ENCODE peak calls at places on chromosomes 3 and 15, in six cellular contexts. H is endothelial cell of umbilical vein, W is WTC11, F is HepG2, P is HCT116, M is SK-N-SH. J is an unnamed sample.

GRCh38 chr3:10285307-10285706 is 7.4 kb downstream of the GHRL start:
- DNase-seq in H (no peak), W (no peak), F (no peak), P (no peak), M (no peak), J (no peak)

GRCh38 chr15:99230867-99231266 is 18.5 kb downstream of the TTC23 start:
- DNase-seq in H (no peak), W (no peak), F (no peak), P (no peak), M (no peak), J (no peak)

GRCh38 chr15:36501063-36501678 is 78.3 kb upstream of the CDIN1 start:
- DNase-seq in H (peak; percentile 69), W (peak; percentile 14), F (peak; percentile 74), P (peak; percentile 69), M (peak; percentile 57), J (peak; percentile 57)

GRCh38 chr15:100277087-100277855 is 64.5 kb downstream of the ADAMTS17 start:
- DNase-seq in H (no peak), W (no peak), F (no peak), P (no peak), M (peak; percentile 41), J (no peak)

GRCh38 chr3:111895079-111895478 is 36.0 kb downstream of the PHLDB2 start:
- DNase-seq in H (peak; percentile 84), W (no peak), F (peak; percentile 16), P (peak; percentile 75), M (peak; percentile 21), J (peak; percentile 12)

GRCh38 chr15:23039917-23040281 is 530 bp upstream of the TUBGCP5 start:
- DNase-seq in H (no peak), W (no peak), F (no peak), P (no peak), M (no peak), J (no peak)

GRCh38 chr3:46935168-46935858 is 41.2 kb downstream of the CCDC12 start:
- DNase-seq in H (peak; percentile 98), W (peak; percentile 62), F (peak; percentile 92), P (peak; percentile 65), M (peak; percentile 64), J (peak; percentile 72)

GRCh38 chr3:152302521-152303021 is 33.8 kb downstream of the MBNL1 start:
- DNase-seq in H (peak; percentile 24), W (no peak), F (peak; percentile 78), P (no peak), M (no peak), J (peak; percentile 67)

GRCh38 chr15:73075151-73075859 is 23.0 kb downstream of the NEO1 start:
- DNase-seq in H (no peak), W (no peak), F (no peak), P (no peak), M (no peak), J (no peak)

GRCh38 chr15:63473999-63474809 is 30.2 kb upstream of the USP3 start:
- DNase-seq in H (no peak), W (peak; percentile 55), F (peak; percentile 99), P (no peak), M (no peak), J (no peak)

GRCh38 chr3:149621218-149622005 is 36.4 kb downstream of the WWTR1 start:
- DNase-seq in H (peak; percentile 90), W (no peak), F (no peak), P (no peak), M (no peak), J (peak; percentile 40)

GRCh38 chr3:23904545-23904944 is 12.2 kb downstream of the NKIRAS1 start:
- DNase-seq in H (no peak), W (no peak), F (no peak), P (no peak), M (no peak), J (no peak)

GRCh38 chr3:196339044-196339443 is 856 bp upstream of the TM4SF19 start:
- DNase-seq in H (no peak), W (no peak), F (no peak), P (no peak), M (no peak), J (no peak)

GRCh38 chr3:124890573-124891190 is 3.5 kb upstream of the ITGB5 start:
- DNase-seq in H (no peak), W (no peak), F (no peak), P (no peak), M (no peak), J (no peak)

GRCh38 chr3:73999501-73999900 is 374.8 kb upstream of the PDZRN3 start:
- DNase-seq in H (no peak), W (no peak), F (no peak), P (no peak), M (no peak), J (no peak)

GRCh38 chr15:47711654-47712053 is 5.7 kb upstream of the SEMA6D start:
- DNase-seq in H (peak; percentile 26), W (no peak), F (peak; percentile 1), P (no peak), M (peak; percentile 38), J (peak; percentile 22)

GRCh38 chr3:66413151-66413751 is 87.6 kb downstream of the LRIG1 start:
- DNase-seq in H (no peak), W (no peak), F (no peak), P (no peak), M (no peak), J (no peak)

GRCh38 chr15:66165856-66166255 is 87.7 kb downstream of the MEGF11 start:
- DNase-seq in H (no peak), W (no peak), F (no peak), P (no peak), M (peak; percentile 61), J (no peak)

GRCh38 chr15:66162286-66162685 is 91.3 kb downstream of the MEGF11 start:
- DNase-seq in H (no peak), W (no peak), F (no peak), P (no peak), M (no peak), J (no peak)

GRCh38 chr15:66163553-66163952 is 90.0 kb downstream of the MEGF11 start:
- DNase-seq in H (no peak), W (no peak), F (no peak), P (no peak), M (no peak), J (no peak)

GRCh38 chr15:66167854-66168253 is 85.7 kb downstream of the MEGF11 start:
- DNase-seq in H (no peak), W (no peak), F (no peak), P (no peak), M (no peak), J (no peak)

GRCh38 chr15:66164788-66165187 is 88.8 kb downstream of the MEGF11 start:
- DNase-seq in H (no peak), W (no peak), F (no peak), P (no peak), M (no peak), J (no peak)
- TF ChIP-seq MAX in H (no peak), W (no peak), F (no peak), P (no peak), M (no peak), J (no peak)

GRCh38 chr3:184502123-184502667 is 59.4 kb upstream of the EPHB3 start:
- DNase-seq in H (no peak), W (no peak), F (no peak), P (no peak), M (no peak), J (no peak)

GRCh38 chr3:184496933-184497332 is 64.7 kb upstream of the EPHB3 start:
- DNase-seq in H (no peak), W (no peak), F (no peak), P (no peak), M (no peak), J (no peak)

GRCh38 chr3:184503647-184504046 is 57.9 kb upstream of the EPHB3 start:
- DNase-seq in H (no peak), W (no peak), F (no peak), P (no peak), M (no peak), J (peak; percentile 16)

GRCh38 chr3:184500344-184500923 is 61.2 kb upstream of the EPHB3 start:
- DNase-seq in H (no peak), W (no peak), F (no peak), P (no peak), M (no peak), J (no peak)

GRCh38 chr3:184498986-184499606 is 62.5 kb upstream of the EPHB3 start:
- DNase-seq in H (no peak), W (no peak), F (no peak), P (no peak), M (no peak), J (peak; percentile 29)
- TF ChIP-seq MAX in H (no peak), W (no peak), F (no peak), P (no peak), M (no peak), J (no peak)

GRCh38 chr3:57163751-57164150 is 1.4 kb downstream of the IL17RD start:
- DNase-seq in H (no peak), W (no peak), F (no peak), P (no peak), M (no peak), J (peak; percentile 12)

GRCh38 chr3:57161915-57162314 is 3.2 kb downstream of the IL17RD start:
- DNase-seq in H (no peak), W (no peak), F (no peak), P (no peak), M (no peak), J (no peak)

GRCh38 chr3:57165637-57166036 is 484 bp upstream of the IL17RD start:
- DNase-seq in H (no peak), W (no peak), F (no peak), P (no peak), M (no peak), J (no peak)

GRCh38 chr3:57164606-57165573 is at the start of gene IL17RD:
- DNase-seq in H (peak; percentile 74), W (peak; percentile 88), F (peak; percentile 37), P (peak; percentile 58), M (peak; percentile 98), J (peak; percentile 71)

DNA sequence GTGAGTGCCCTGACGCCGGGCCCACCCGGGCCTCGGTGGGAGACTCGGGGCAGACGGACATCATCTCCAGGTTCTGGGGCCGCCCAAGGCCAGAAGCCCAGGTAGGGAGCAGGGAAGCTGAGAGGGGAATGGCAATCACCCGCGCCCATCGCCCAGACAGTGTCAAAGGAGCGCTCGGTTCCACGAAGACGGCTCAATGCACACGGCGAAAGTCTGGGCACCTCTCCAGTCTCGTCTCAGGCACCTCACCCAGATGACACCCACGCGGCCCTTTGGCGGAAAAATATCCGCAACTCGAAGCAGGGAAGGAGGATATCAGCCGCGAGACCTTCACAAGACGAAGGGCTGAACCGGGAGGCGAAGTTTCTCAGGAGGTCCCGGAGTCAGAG is 942 bp downstream of the IL17RD start:
- DNase-seq in H (no peak), W (no peak), F (no peak), P (no peak), M (no peak), J (peak; percentile 11)
- TF ChIP-seq MAX in H (no peak), W (no peak), F (no peak), P (no peak), M (peak; percentile 74), J (no peak)

GRCh38 chr15:70447081-70447480 is 316.3 kb downstream of the UACA start:
- DNase-seq in H (no peak), W (no peak), F (no peak), P (no peak), M (no peak), J (no peak)

GRCh38 chr15:70447927-70448698 is 315.2 kb downstream of the UACA start:
- DNase-seq in H (no peak), W (no peak), F (no peak), P (no peak), M (peak; percentile 57), J (peak; percentile 93)

GRCh38 chr15:70447511-70447910 is 315.8 kb downstream of the UACA start:
- DNase-seq in H (no peak), W (no peak), F (no peak), P (no peak), M (no peak), J (no peak)

GRCh38 chr15:70450142-70450443 is 313.3 kb downstream of the UACA start:
- DNase-seq in H (no peak), W (no peak), F (no peak), P (no peak), M (no peak), J (no peak)

GRCh38 chr15:70449311-70450141 is 313.8 kb downstream of the UACA start:
- DNase-seq in H (no peak), W (no peak), F (no peak), P (no peak), M (no peak), J (no peak)
- TF ChIP-seq MAX in H (no peak), W (no peak), F (no peak), P (no peak), M (no peak), J (no peak)